ENCODE peak calls at places on chromosome 9, in four cellular contexts. U, Q, G and T are unnamed samples.
A peak's percentile ranks its signal among the peaks of the same experiment; 100 is the strongest.

GRCh38 chr9:133880851-133881634 is 111.1 kb downstream of the VAV2 start:
- DNase-seq in U (no peak), Q (no peak), G (no peak), T (no peak)

GRCh38 chr9:110954822-110955291 is 83.4 kb downstream of the LPAR1 start:
- DNase-seq in U (no peak), Q (no peak), G (no peak), T (no peak)

GRCh38 chr9:132268725-132269352 is 85.9 kb downstream of the SETX start:
- DNase-seq in U (peak; percentile 61), Q (no peak), G (peak; percentile 78), T (no peak)

GRCh38 chr9:16267336-16268036 is 603.0 kb downstream of the BNC2 start:
- DNase-seq in U (no peak), Q (no peak), G (peak; percentile 51), T (no peak)

GRCh38 chr9:79257215-79257614 is 314.6 kb upstream of the TLE4 start:
- DNase-seq in U (no peak), Q (no peak), G (no peak), T (no peak)

GRCh38 chr9:69357030-69357853 is 32.2 kb downstream of the ENTREP1 start:
- DNase-seq in U (no peak), Q (no peak), G (no peak), T (no peak)

GRCh38 chr9:70352802-70353201 is 61.7 kb downstream of the KLF9 start:
- DNase-seq in U (no peak), Q (no peak), G (no peak), T (no peak)

GRCh38 chr9:129624947-129625346 is 1.0 kb upstream of the NTMT1 start:
- DNase-seq in U (no peak), Q (no peak), G (no peak), T (no peak)

GRCh38 chr9:27407966-27408365 is 111.0 kb upstream of the EQTN start:
- DNase-seq in U (no peak), Q (no peak), G (no peak), T (peak; percentile 50)

GRCh38 chr9:18393340-18394130 is 80.4 kb upstream of the ADAMTSL1 start:
- DNase-seq in U (no peak), Q (peak; percentile 75), G (peak; percentile 76), T (peak; percentile 100)

GRCh38 chr9:96176901-96177718 is 124.9 kb downstream of the HSD17B3 start:
- DNase-seq in U (no peak), Q (no peak), G (peak; percentile 74), T (no peak)

GRCh38 chr9:72648811-72649414 is 127.5 kb downstream of the TMC1 start:
- DNase-seq in U (no peak), Q (no peak), G (no peak), T (no peak)

GRCh38 chr9:129570450-129571297 is 50.2 kb downstream of the C9orf50 start:
- DNase-seq in U (no peak), Q (peak; percentile 74), G (peak; percentile 71), T (no peak)

GRCh38 chr9:116935149-116935897 is 248.2 kb downstream of the TRIM32 start:
- DNase-seq in U (no peak), Q (no peak), G (no peak), T (no peak)
- TF ChIP-seq CTCF in U (no peak), Q (no peak), G (no peak), T (no peak)

DNA sequence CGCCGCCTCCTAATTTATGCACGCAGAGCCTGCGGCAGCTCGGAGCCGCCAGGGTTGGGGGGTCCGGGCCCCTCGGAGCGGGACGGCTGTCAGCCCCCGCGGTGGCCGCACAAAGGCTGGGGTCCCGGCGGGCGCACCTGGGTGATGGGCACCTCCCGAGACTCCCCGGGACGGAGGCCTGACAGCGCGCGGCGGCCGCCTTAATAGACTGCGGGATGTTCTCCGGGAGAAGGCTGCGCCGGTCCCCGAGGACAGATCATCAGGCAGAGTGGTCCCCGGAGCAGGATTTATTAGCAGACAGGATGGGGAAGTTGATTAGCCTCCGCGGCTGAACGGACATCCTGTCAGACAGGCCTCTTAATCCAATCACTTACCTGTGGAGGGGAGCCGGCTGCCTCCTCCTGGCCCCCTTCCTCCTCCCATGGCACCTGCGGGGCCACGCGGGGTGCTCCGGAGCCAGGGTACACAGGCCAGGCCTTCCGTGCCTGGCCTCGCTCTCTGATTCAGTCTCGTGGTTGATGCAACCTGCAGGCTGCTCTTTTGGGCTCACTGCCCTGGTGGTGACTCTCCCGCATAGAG is 166.9 kb downstream of the MELK start:
- DNase-seq in U (no peak), Q (no peak), G (no peak), T (no peak)
- H3K4me3 ChIP-seq in U (no peak overlapping the region), Q (no peak overlapping the region), G (no peak overlapping the region), T (no peak overlapping the region)

GRCh38 chr9:85502815-85503643 is 238.7 kb downstream of the AGTPBP1 start:
- DNase-seq in U (no peak), Q (no peak), G (no peak), T (no peak)
- TF ChIP-seq CTCF in U (no peak), Q (no peak), G (no peak), T (no peak)

DNA sequence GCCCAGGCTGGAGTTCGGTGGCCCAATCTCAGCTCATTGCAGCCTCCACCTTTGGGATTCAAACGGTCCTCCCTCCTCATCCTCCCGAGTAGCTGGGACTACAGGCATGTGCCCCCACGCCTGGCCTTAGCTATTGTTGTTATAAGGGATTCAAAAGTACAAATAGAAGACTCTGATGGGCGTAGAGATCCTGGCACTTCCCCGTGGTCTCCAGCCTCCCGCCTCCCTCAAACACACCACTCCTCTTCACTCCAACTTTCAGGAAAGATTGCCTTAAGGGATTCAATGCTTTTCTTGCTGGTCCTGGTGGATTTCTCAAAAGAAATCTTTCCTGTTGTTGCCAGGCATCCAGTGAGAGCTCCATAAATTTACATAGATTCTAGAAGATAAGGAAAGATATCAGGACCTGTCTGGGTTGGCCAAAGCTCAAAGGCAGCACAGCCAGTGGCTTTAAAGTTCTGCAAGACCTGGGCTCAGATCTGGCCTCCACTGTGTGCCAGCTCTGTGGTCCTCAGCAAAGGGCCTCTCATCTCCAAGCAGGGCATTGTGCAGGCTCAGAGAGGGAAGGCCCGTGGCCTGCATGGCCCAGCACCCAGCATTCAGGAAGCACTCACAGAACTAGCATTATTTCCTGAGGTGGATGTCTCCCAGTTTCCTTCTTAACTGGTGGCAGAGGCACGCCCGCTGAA is 1.1 kb downstream of the AIF1L start:
- DNase-seq in U (no peak), Q (no peak), G (no peak), T (no peak)
- H3K4me3 ChIP-seq in U (peak overlapping the region; percentile 62), Q (no peak overlapping the region), G (peak overlapping the region; percentile 58), T (peak overlapping the region; percentile 52)

GRCh38 chr9:93486269-93486668 is 32.9 kb upstream of the FAM120AOS start:
- DNase-seq in U (no peak), Q (no peak), G (no peak), T (no peak)
- TF ChIP-seq CTCF in U (no peak), Q (no peak), G (no peak), T (no peak)

DNA sequence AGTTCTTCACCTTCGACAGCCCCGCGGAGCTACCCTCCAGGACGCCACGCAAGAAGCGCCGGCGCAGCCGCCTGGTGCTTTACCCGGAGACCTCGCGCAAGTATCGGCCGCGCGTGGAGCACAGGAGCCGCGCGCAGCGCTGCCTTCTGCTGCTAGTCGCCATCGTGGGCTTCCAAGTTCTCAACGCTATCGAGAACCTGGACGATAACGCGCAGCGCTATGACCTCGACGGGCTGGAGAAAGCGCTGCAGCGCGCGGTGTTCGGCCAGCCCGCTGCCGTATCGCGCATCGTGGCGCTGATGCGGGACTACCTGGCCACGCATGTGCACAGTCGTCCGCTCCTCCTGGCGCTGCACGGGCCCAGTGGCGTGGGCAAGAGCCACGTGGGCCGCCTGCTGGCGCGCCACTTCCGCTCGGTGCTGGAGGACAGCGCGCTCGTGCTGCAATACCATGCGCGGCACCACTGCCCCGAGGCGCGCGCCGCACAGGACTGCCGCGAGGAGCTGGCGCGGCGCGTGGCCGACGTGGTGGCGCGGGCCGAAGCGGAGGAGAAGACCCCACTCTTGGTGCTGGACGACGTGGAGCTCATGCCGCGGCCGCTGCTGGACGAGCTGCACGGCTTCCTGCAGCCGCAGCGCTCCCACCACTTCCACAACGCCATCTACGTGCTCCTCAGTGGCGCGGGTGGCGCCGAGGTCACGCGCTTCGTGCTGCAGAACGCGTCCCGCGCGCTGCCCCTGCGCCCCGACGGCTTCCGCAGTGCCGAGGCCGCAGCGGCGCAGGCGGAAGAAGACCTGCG is 1.6 kb downstream of the TOR4A start:
- DNase-seq in U (no peak), Q (no peak), G (no peak), T (no peak)
- H3K4me3 ChIP-seq in U (peak overlapping the region; percentile 75), Q (peak overlapping the region; percentile 88), G (peak overlapping the region; percentile 53), T (peak overlapping the region; percentile 14)

GRCh38 chr9:121222524-121223171 is 21.0 kb upstream of the RAB14 start:
- DNase-seq in U (no peak), Q (no peak), G (no peak), T (no peak)
- TF ChIP-seq CTCF in U (peak; percentile 64), Q (peak; percentile 72), G (peak; percentile 48), T (peak; percentile 85)